ENCODE peak calls at places on chromosomes 2 and 18, in five cellular contexts. T is CD8-positive, alpha-beta T cell; A is IMR-90; P is naive thymus-derived CD4-positive, alpha-beta T cell; L is A549. M is an unnamed sample. For H3K4me1, the result is how much of the 10 kb centered on the place peaks cover.

GRCh38 chr18:52484977-52485376 is 145.0 kb downstream of the DCC start:
- DNase-seq in P (no peak), A (no peak), T (no peak), L (peak), M (no peak)

GRCh38 chr2:48946444-48947048 is 191.0 kb upstream of the LHCGR start:
- DNase-seq in T (peak), P (peak), A (peak), L (peak), M (peak)

GRCh38 chr2:6482256-6482655 is 383.5 kb downstream of the CMPK2 start:
- DNase-seq in L (no peak), T (no peak), P (no peak), A (no peak), M (no peak)

GRCh38 chr2:217054791-217055190 is 194.9 kb upstream of the TNP1 start:
- DNase-seq in T (no peak), L (no peak), P (no peak), A (no peak), M (no peak)

GRCh38 chr2:168658706-168659105 is 143.7 kb upstream of the NOSTRIN start:
- DNase-seq in A (no peak), L (no peak), T (no peak), P (no peak), M (no peak)

GRCh38 chr2:170090229-170090628 is 87.7 kb upstream of the MYO3B start:
- DNase-seq in T (no peak), P (no peak), L (no peak), A (no peak), M (no peak)

GRCh38 chr2:108621087-108621559 is 86.9 kb downstream of the LIMS1 start:
- DNase-seq in T (peak), P (peak), A (peak), L (peak), M (peak)

GRCh38 chr2:241569831-241570281 is 11.3 kb downstream of the BOK start:
- DNase-seq in A (no peak), L (no peak), P (no peak), T (no peak), M (no peak)

GRCh38 chr2:121502781-121503180 is 27.9 kb upstream of the RNU4ATAC start:
- DNase-seq in P (no peak), A (peak), T (no peak), L (no peak), M (peak)

GRCh38 chr2:53131416-53131815 is 636.2 kb upstream of the CHAC2 start:
- DNase-seq in L (no peak), P (no peak), T (no peak), A (peak), M (peak)

GRCh38 chr2:156538083-156538504 is 101.9 kb downstream of the GPD2 start:
- DNase-seq in P (no peak), L (no peak), T (no peak), A (peak), M (no peak)

GRCh38 chr2:235506997-235507615 is 13.3 kb downstream of the AGAP1 start:
- DNase-seq in P (no peak), L (no peak), A (no peak), T (no peak), M (no peak)

GRCh38 chr2:235507928-235508327 is 14.1 kb downstream of the AGAP1 start:
- DNase-seq in T (no peak), A (no peak), L (no peak), P (no peak), M (no peak)

GRCh38 chr2:235504459-235505200 is 10.8 kb downstream of the AGAP1 start:
- DNase-seq in T (no peak), L (no peak), P (no peak), A (no peak), M (no peak)

GRCh38 chr2:235506291-235506996 is 12.6 kb downstream of the AGAP1 start:
- DNase-seq in T (no peak), A (no peak), P (no peak), L (peak), M (no peak)

GRCh38 chr2:235505210-235505741 is 11.4 kb downstream of the AGAP1 start:
- DNase-seq in P (no peak), A (no peak), T (no peak), L (no peak), M (no peak)
- H3K27ac ChIP-seq in P (no peak), A (no peak), T (no peak), L (peak), M (no peak)

DNA sequence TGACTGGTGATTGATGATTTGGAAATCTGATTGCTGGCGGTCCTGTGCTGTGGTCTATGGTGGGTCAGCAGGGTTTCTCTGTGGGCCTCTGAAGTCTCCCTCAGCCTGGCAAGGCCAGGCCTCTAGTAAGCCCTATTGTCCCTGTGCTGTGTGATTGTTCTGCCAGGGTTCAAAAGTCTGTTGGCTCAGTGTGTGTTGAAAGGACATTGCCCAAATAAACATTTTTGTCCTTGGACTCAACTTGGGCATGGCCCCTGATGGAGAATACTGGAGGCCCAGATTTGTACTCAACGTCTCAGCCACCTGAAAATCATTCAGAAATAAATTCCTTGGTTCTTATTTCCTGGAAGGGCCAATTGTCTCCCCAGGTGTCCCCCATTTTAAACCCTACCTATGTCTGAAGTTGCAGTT is 74.4 kb downstream of the MAP4K4 start:
- DNase-seq in L (no peak), A (no peak), P (no peak), T (no peak), M (no peak)
- H3K4me1 ChIP-seq in L (half or more), A (under half), P (under half), T (half or more), M (under half)

DNA sequence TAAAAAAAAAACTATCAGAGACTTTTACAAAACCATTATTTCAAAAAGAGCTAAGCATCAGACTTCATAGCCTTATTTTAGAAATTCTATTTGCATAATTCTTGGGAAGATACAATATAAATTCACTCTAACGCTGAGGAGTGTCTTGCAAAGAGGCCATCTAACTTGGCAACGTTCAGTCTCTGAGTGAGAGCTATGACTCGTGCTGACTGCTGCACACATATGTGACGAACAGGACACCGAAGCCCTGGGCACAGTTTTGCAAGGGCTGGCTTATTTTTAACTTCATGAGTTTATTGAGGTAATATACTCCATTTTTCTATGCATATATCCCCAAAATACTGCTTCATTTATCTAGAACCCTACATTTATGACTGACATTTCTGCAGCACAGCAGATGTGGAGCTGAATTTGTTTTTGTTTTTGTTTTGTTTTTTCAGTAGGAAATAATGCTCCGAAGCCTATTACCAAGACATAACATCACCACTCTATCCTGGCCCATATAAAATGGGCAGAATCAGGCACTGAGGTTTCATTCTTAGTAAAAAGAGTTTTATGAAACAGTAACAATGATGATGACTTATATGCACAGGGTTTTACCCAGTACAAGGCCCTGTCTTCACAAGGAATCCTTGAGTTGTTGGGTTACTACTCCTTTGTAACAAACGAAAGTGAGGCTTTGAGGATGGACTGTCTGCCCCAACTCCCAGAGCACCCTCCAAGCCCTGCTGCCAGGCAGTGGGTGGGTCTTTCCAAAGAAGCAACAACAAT is 68.3 kb downstream of the CRACDL start:
- DNase-seq in A (peak), T (no peak), P (no peak), L (peak), M (peak)
- H3K4me3 ChIP-seq in A (no peak), T (no peak), P (no peak), L (no peak), M (no peak)

GRCh38 chr2:105274046-105274445 is 32.5 kb downstream of the GPR45 start:
- DNase-seq in A (no peak), P (no peak), T (no peak), L (no peak), M (no peak)
- H3K27ac ChIP-seq in A (no peak), P (no peak), T (no peak), L (no peak), M (no peak)

DNA sequence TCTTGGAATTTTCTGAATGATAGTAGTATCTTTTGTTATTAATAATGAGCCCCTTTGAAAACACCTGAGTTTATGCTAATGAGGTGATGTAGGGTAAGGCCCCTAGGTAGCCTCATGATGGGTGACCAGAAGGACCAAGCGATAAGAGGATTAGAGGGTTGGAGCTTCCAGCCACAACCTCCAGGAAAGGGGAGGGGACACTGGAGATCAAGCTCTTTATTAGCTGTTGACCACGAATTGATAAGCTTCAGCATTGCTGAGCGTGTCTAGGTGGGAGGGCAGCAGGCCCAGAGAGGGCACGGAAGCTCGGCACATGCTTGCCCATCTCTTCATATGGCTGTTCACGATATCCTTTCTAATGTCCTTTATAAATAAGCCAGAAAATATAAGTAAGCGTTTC is 39.0 kb downstream of the KIAA2012 start:
- DNase-seq in L (no peak), P (no peak), T (no peak), A (no peak), M (no peak)
- H3K4me1 ChIP-seq in L (half or more), P (under half), T (under half), A (under half), M (under half)